ENCODE peak calls at places on chromosomes 16 and 17, in four cellular contexts. Z is HCT116, Q is brain microvascular endothelial cell, F is fibroblast of pulmonary artery. O is an unnamed sample.

GRCh38 chr17:72122002-72122310 is 1.1 kb downstream of the SOX9 start:
- DNase-seq in F (peak; percentile 50), Q (no peak), Z (no peak), O (no peak)

GRCh38 chr16:239948-240277 is 5.3 kb downstream of the FAM234A start:
- DNase-seq in F (peak; percentile 8), Z (no peak), Q (no peak), O (no peak)

GRCh38 chr17:55897301-55897700 is 146.4 kb downstream of the PCTP start:
- DNase-seq in Z (no peak), Q (no peak), F (no peak), O (no peak)

GRCh38 chr17:67528751-67529436 is 151.8 kb downstream of the PITPNC1 start:
- DNase-seq in F (peak; percentile 75), Z (peak; percentile 84), Q (peak; percentile 94), O (peak; percentile 81)

GRCh38 chr16:71250461-71251232 is 20.1 kb upstream of the HYDIN start:
- DNase-seq in Q (no peak), Z (no peak), F (peak; percentile 26), O (peak; percentile 0)

GRCh38 chr17:74963656-74964055 is 8.9 kb downstream of the HID1 start:
- DNase-seq in Q (no peak), Z (no peak), F (no peak), O (no peak)

GRCh38 chr16:28820016-28820415 is 2.8 kb upstream of the ATXN2L start:
- DNase-seq in Q (no peak), Z (no peak), F (no peak), O (no peak)

GRCh38 chr16:67804853-67805542 is 1.4 kb downstream of the RANBP10 start:
- DNase-seq in Z (no peak), Q (no peak), F (no peak), O (no peak)

GRCh38 chr17:64572682-64573154 is 65.9 kb downstream of the CEP95 start:
- DNase-seq in Z (no peak), Q (peak; percentile 30), F (peak; percentile 78), O (peak; percentile 64)

GRCh38 chr17:50608700-50609375 is 25.8 kb upstream of the ABCC3 start:
- DNase-seq in Z (no peak), F (no peak), Q (no peak), O (no peak)

GRCh38 chr16:85988723-85989313 is 89.9 kb downstream of the IRF8 start:
- DNase-seq in Z (no peak), F (no peak), Q (no peak), O (no peak)

GRCh38 chr16:87213536-87213935 is 103.7 kb downstream of the C16orf95 start:
- DNase-seq in Q (no peak), Z (no peak), F (no peak), O (no peak)

GRCh38 chr17:12358477-12358876 is 307.2 kb upstream of the MYOCD start:
- DNase-seq in Q (no peak), Z (no peak), F (no peak), O (no peak)

GRCh38 chr16:77404823-77405222 is 30.0 kb downstream of the ADAMTS18 start:
- DNase-seq in Z (no peak), F (no peak), Q (no peak), O (no peak)

GRCh38 chr16:1959269-1960039 is at the start of gene NDUFB10:
- DNase-seq in F (peak; percentile 92), Q (peak; percentile 78), Z (peak; percentile 85), O (peak; percentile 89)

GRCh38 chr16:50154369-50154947 is 1.4 kb downstream of the TENT4B start:
- DNase-seq in F (no peak), Z (no peak), Q (no peak), O (no peak)

GRCh38 chr16:89248196-89249005 is 30.9 kb downstream of the ZNF778 start:
- DNase-seq in F (no peak), Z (no peak), Q (no peak), O (no peak)

GRCh38 chr17:48375356-48375755 is 54.7 kb downstream of the SKAP1 start:
- DNase-seq in Q (no peak), Z (no peak), F (peak; percentile 39), O (peak; percentile 22)

GRCh38 chr17:3965123-3965800 is 1.0 kb upstream of the ATP2A3 start:
- DNase-seq in Q (no peak), Z (peak; percentile 22), F (no peak), O (peak; percentile 15)
- H3K4me3 ChIP-seq in Q (peak overlapping the region; percentile 43), Z (peak overlapping the region; percentile 53), F (peak overlapping the region; percentile 41), O (no peak overlapping the region)

GRCh38 chr17:3802461-3803307 is 1.7 kb upstream of the ITGAE start:
- DNase-seq in Z (no peak), F (peak; percentile 84), Q (peak; percentile 75), O (peak; percentile 87)
- TF ChIP-seq CTCF in Z (no peak), F (no peak), Q (peak; percentile 5), O (no peak)

GRCh38 chr17:7839890-7840260 is 5.9 kb downstream of the KDM6B start:
- DNase-seq in Z (no peak), F (no peak), Q (no peak), O (peak; percentile 60)
- H3K4me3 ChIP-seq in Z (no peak overlapping the region), F (no peak overlapping the region), Q (no peak overlapping the region), O (no peak overlapping the region)

GRCh38 chr17:17781591-17782424 is 55.0 kb downstream of the SREBF1 start:
- DNase-seq in Z (no peak), Q (peak; percentile 12), F (peak; percentile 45), O (peak; percentile 58)

GRCh38 chr17:17784599-17785264 is 52.1 kb downstream of the SREBF1 start:
- DNase-seq in Z (no peak), Q (peak; percentile 12), F (no peak), O (no peak)

GRCh38 chr17:17783825-17784598 is 52.8 kb downstream of the SREBF1 start:
- DNase-seq in Q (no peak), F (peak; percentile 49), Z (no peak), O (peak; percentile 36)

GRCh38 chr17:17782425-17783120 is 54.2 kb downstream of the SREBF1 start:
- DNase-seq in F (no peak), Z (no peak), Q (no peak), O (no peak)

GRCh38 chr17:17783121-17783824 is 53.5 kb downstream of the SREBF1 start:
- DNase-seq in F (peak; percentile 21), Z (no peak), Q (no peak), O (no peak)
- TF ChIP-seq CTCF in F (no peak), Z (peak; percentile 32), Q (peak; percentile 29), O (no peak)